ENCODE peak calls at places on chromosomes 2 and 18, in eight cellular contexts. B, E, O, P, T, F, S and Q are unnamed samples.
A peak's percentile ranks its signal among the peaks of the same experiment; 100 is the strongest.

GRCh38 chr18:48153641-48154481 is 223.4 kb upstream of the SMAD2 start:
- DNase-seq in S (no peak), O (no peak), T (peak; percentile 55), E (peak; percentile 71), B (peak; percentile 80), F (no peak), P (no peak), Q (no peak)

GRCh38 chr2:168172071-168172470 is 75.3 kb downstream of the STK39 start:
- DNase-seq in F (no peak), T (no peak), B (no peak), E (no peak), O (no peak), P (no peak), S (no peak), Q (peak; percentile 62)

GRCh38 chr18:5556317-5556974 is 12.6 kb upstream of the EPB41L3 start:
- DNase-seq in P (no peak), B (peak; percentile 90), E (peak; percentile 76), F (no peak), S (no peak), T (no peak), O (peak; percentile 51), Q (peak; percentile 45)

GRCh38 chr2:23207871-23208270 is 177.1 kb upstream of the KLHL29 start:
- DNase-seq in F (no peak), O (peak; percentile 53), B (no peak), T (no peak), E (no peak), S (no peak), P (no peak), Q (no peak)

GRCh38 chr2:3302751-3303582 is 74.7 kb downstream of the EIPR1 start:
- DNase-seq in F (no peak), S (peak; percentile 77), P (no peak), O (no peak), B (peak; percentile 86), E (no peak), T (no peak), Q (no peak)

GRCh38 chr2:207085110-207085509 is 80.6 kb downstream of the KLF7 start:
- DNase-seq in S (no peak), F (no peak), E (no peak), O (no peak), T (no peak), B (no peak), P (no peak), Q (no peak)

GRCh38 chr2:216666461-216667233 is 28.7 kb downstream of the IGFBP5 start:
- DNase-seq in O (peak; percentile 83), S (peak; percentile 85), F (peak; percentile 64), B (peak; percentile 90), E (peak; percentile 56), P (peak; percentile 75), T (peak; percentile 67), Q (peak; percentile 67)

GRCh38 chr2:219629976-219630695 is 2.7 kb downstream of the SLC4A3 start:
- DNase-seq in E (no peak), B (no peak), S (no peak), F (no peak), T (no peak), P (no peak), O (no peak), Q (peak; percentile 91)

GRCh38 chr2:23131066-23131575 is 253.9 kb upstream of the KLHL29 start:
- DNase-seq in T (no peak), S (no peak), E (no peak), P (no peak), B (no peak), F (no peak), O (no peak), Q (no peak)

DNA sequence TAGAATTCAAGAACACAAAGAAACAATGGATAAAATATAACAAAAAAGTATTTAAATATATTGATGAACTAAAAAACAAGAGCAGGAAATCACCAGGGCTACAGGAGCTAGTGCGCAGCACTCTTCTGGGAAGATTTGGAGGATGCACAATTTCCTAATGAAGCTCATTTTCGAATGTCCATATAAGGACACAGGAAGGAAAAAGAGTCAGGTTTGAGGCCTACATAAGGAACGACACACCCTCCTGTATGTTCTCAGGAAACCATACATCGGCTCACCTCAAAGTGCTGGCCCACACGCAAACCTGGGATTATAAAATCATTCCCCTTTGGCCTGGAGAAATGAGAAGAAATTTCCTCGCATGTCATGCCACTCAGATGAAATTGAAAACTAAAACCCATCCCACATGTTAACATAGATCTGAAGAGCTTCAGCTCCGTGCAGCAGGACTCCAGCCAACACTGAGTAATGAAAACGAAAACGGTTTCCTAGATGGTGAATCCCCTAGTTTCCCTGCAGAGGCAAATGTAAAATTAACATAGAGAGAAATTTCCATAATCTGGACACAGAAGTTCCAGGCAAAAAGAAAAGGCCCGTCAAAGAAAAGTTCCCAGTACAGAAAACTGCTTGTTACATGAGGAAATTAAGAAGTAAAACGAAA is 825.8 kb downstream of the SOCS6 start:
- DNase-seq in F (no peak), S (no peak), B (no peak), P (no peak), O (no peak), T (no peak), E (no peak), Q (no peak)
- H3K9me3 ChIP-seq in F (no peaks in the 10 kb centered on the region), S (peaks cover 16% of the 10 kb centered on the region), B (no peaks in the 10 kb centered on the region), P (no peaks in the 10 kb centered on the region), O (no peaks in the 10 kb centered on the region), T (peaks cover 9% of the 10 kb centered on the region), E (no peaks in the 10 kb centered on the region), Q (peaks cover 16% of the 10 kb centered on the region)

DNA sequence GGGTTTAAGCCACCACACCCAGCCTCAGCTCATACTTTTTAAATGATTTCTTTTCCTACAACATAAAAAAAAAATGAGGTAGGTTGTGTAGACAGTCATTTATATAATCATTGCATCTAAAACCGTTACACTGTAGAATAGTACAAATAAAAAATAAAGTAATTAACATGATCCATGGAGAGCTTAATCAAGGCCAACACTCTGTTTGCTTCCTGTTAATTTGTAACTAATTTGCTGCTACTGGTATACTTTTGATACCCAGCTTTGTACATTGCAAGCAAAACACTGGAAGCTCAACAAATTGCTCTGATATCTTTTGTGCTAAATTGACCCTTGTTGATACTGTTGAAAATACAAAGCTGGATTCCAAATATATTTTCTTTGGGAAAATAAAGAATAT is 20.2 kb upstream of the KCTD1 start:
- DNase-seq in B (no peak), T (no peak), E (no peak), P (no peak), F (no peak), S (no peak), O (no peak), Q (no peak)
- H3K27ac ChIP-seq in B (no peak overlapping the region), T (no peak overlapping the region), E (no peak overlapping the region), P (no peak overlapping the region), F (no peak overlapping the region), S (no peak overlapping the region), O (no peak overlapping the region), Q (no peak overlapping the region)

GRCh38 chr18:62384610-62385097 is 59.5 kb downstream of the TNFRSF11A start:
- DNase-seq in F (no peak), T (peak; percentile 2), E (peak; percentile 11), B (no peak), S (no peak), P (no peak), O (no peak), Q (no peak)
- H3K4me3 ChIP-seq in F (no peak overlapping the region), T (no peak overlapping the region), E (no peak overlapping the region), B (no peak overlapping the region), S (peak overlapping the region; percentile 16), P (no peak overlapping the region), O (no peak overlapping the region), Q (peak overlapping the region; percentile 48)

GRCh38 chr18:79889569-79889968 is 61.9 kb downstream of the SLC66A2 start:
- DNase-seq in S (no peak), O (no peak), B (peak; percentile 34), F (no peak), E (no peak), P (peak; percentile 1), T (no peak), Q (no peak)

GRCh38 chr18:79888016-79888415 is 63.4 kb downstream of the SLC66A2 start:
- DNase-seq in T (no peak), E (no peak), P (peak; percentile 58), O (no peak), F (no peak), S (peak; percentile 70), B (peak; percentile 31), Q (no peak)

GRCh38 chr18:79884296-79884962 is 67.0 kb downstream of the SLC66A2 start:
- DNase-seq in B (peak; percentile 33), O (no peak), S (peak; percentile 70), P (no peak), T (no peak), F (no peak), E (no peak), Q (no peak)

GRCh38 chr18:79884963-79885728 is 66.3 kb downstream of the SLC66A2 start:
- DNase-seq in O (peak; percentile 46), B (no peak), F (no peak), P (peak; percentile 48), E (no peak), T (no peak), S (peak; percentile 55), Q (peak; percentile 23)

DNA sequence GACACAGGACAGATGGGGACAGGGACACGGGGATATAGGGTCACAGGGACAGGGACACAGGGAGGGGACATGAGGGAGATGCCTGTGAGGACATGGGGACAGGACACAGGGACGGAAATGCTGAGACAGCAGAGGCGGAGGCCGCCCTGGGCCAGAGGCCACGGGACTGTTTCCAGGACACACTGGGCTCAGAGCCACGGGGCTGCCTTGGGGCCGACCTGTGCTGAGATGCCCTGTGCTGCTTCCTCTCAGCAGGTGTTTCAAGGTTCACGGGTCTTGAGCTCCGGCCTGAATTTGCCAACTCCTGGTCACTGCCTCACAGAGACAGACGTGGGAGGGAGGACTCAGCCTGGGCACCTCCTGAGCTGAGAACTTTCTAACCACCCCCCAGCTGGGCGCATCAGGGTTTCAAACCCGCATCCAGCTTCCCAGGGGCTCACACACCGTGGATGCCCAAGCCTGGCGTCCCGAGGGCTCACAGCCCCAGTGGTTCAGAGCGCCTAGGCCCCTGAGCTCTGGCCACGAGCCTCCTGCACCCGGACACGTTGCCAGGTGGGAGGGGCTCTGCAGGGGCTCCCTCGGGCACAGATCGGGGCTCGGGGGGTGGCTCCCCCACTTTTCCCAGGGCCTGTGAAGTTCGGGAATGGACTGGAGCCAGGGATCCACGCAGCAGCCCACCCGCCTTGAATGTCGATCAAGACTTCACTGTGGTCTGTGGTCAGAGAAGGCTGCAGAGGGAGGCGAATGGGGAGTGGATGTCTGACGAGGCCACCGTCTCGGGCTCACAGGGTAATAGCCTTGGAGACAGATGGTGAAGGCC is 64.1 kb downstream of the SLC66A2 start:
- DNase-seq in P (peak; percentile 51), E (no peak), T (no peak), B (peak; percentile 40), O (no peak), S (peak; percentile 54), F (no peak), Q (no peak)
- H3K9me3 ChIP-seq in P (peaks cover 31% of the 10 kb centered on the region), E (no peaks in the 10 kb centered on the region), T (peaks cover 62% of the 10 kb centered on the region), B (peaks cover 8% of the 10 kb centered on the region), O (peaks cover 28% of the 10 kb centered on the region), S (peaks cover 68% of the 10 kb centered on the region), F (peaks cover 14% of the 10 kb centered on the region), Q (peaks cover 37% of the 10 kb centered on the region)

GRCh38 chr2:27916293-27917015 is 25.9 kb downstream of the BABAM2 start:
- DNase-seq in O (no peak), E (no peak), B (no peak), T (peak; percentile 41), P (no peak), F (no peak), S (no peak), Q (no peak)

GRCh38 chr2:27914793-27915175 is 24.3 kb downstream of the BABAM2 start:
- DNase-seq in T (peak; percentile 34), B (no peak), E (no peak), P (no peak), O (no peak), F (no peak), S (no peak), Q (no peak)

GRCh38 chr2:27914046-27914792 is 23.7 kb downstream of the BABAM2 start:
- DNase-seq in S (no peak), F (no peak), T (no peak), P (no peak), E (no peak), B (no peak), O (no peak), Q (no peak)

GRCh38 chr2:27915191-27915590 is 24.7 kb downstream of the BABAM2 start:
- DNase-seq in T (no peak), S (no peak), F (no peak), E (no peak), P (no peak), O (no peak), B (no peak), Q (no peak)

GRCh38 chr2:27915874-27916273 is 25.3 kb downstream of the BABAM2 start:
- DNase-seq in T (no peak), B (no peak), O (no peak), F (no peak), E (peak; percentile 23), S (no peak), P (no peak), Q (no peak)
- H3K27ac ChIP-seq in T (peak overlapping the region; percentile 30), B (peak overlapping the region; percentile 80), O (no peak overlapping the region), F (no peak overlapping the region), E (no peak overlapping the region), S (peak overlapping the region; percentile 49), P (peak overlapping the region; percentile 24), Q (no peak overlapping the region)